ENCODE peak calls at places on chromosomes 1 and 21, in four cellular contexts. O is thyroid gland, Q is gastrocnemius medialis, P is IMR-90. K is an unnamed sample.
A peak's percentile ranks its signal among the peaks of the same experiment; 100 is the strongest.

GRCh38 chr1:54327386-54328116 is 78.6 kb downstream of the SSBP3 start:
- DNase-seq in Q (no peak), P (peak; percentile 63), O (no peak), K (no peak)

GRCh38 chr1:162070094-162070748 is 730 bp downstream of the NOS1AP start:
- DNase-seq in Q (no peak), P (no peak), O (peak; percentile 37), K (peak; percentile 40)

GRCh38 chr1:243233908-243234307 is 21.2 kb downstream of the CEP170 start:
- DNase-seq in P (peak; percentile 94), Q (no peak), O (no peak), K (no peak)

GRCh38 chr1:151606384-151606783 is 5.5 kb upstream of the SNX27 start:
- DNase-seq in O (no peak), Q (no peak), P (peak; percentile 48), K (no peak)

GRCh38 chr1:41268154-41268770 is 26.2 kb upstream of the SCMH1 start:
- DNase-seq in Q (peak; percentile 45), O (peak; percentile 85), P (peak; percentile 69), K (peak; percentile 70)

GRCh38 chr1:198935371-198935921 is 296.6 kb downstream of the PTPRC start:
- DNase-seq in P (peak; percentile 98), Q (peak; percentile 19), O (peak; percentile 55), K (peak; percentile 14)

GRCh38 chr1:19311503-19311930 is 427 bp downstream of the AKR7A2 start:
- DNase-seq in Q (no peak), O (no peak), P (no peak), K (no peak)

GRCh38 chr21:43648171-43648570 is 11.1 kb downstream of the HSF2BP start:
- DNase-seq in P (no peak), O (no peak), Q (no peak), K (no peak)

GRCh38 chr1:21801100-21801499 is 11.0 kb upstream of the LDLRAD2 start:
- DNase-seq in O (no peak), P (peak; percentile 71), Q (no peak), K (no peak)

GRCh38 chr1:4101434-4102150 is 201.5 kb upstream of the C1orf174 start:
- DNase-seq in Q (no peak), P (no peak), O (no peak), K (no peak)

GRCh38 chr1:166330096-166330495 is 163.3 kb upstream of the FAM78B start:
- DNase-seq in P (no peak), Q (no peak), O (no peak), K (no peak)

GRCh38 chr1:78491311-78492071 is 717 bp downstream of the PTGFR start:
- DNase-seq in O (peak; percentile 21), Q (no peak), P (peak; percentile 61), K (no peak)

GRCh38 chr1:89633745-89634625 is 1.1 kb downstream of the LRRC8C start:
- DNase-seq in Q (no peak), O (no peak), P (peak; percentile 48), K (no peak)

GRCh38 chr1:17507916-17508315 is 31.6 kb upstream of the ARHGEF10L start:
- DNase-seq in P (no peak), Q (no peak), O (no peak), K (no peak)

GRCh38 chr1:155007253-155007828 is 4.7 kb downstream of the ZBTB7B start:
- DNase-seq in O (peak; percentile 88), P (no peak), Q (no peak), K (peak; percentile 69)

GRCh38 chr1:183243190-183244065 is 57.4 kb downstream of the LAMC2 start:
- DNase-seq in O (no peak), Q (peak; percentile 62), P (no peak), K (no peak)

GRCh38 chr1:175267716-175268416 is 75.3 kb upstream of the KIAA0040 start:
- DNase-seq in O (peak; percentile 22), Q (peak; percentile 63), P (no peak), K (no peak)

GRCh38 chr1:167618789-167619188 is 11.2 kb upstream of the RCSD1 start:
- DNase-seq in O (no peak), Q (no peak), P (no peak), K (no peak)

GRCh38 chr21:44919111-44919912 is 1.4 kb downstream of the ITGB2 start:
- DNase-seq in P (no peak), O (no peak), Q (no peak), K (no peak)

GRCh38 chr1:234779160-234779538 is 169.2 kb upstream of the IRF2BP2 start:
- DNase-seq in P (no peak), O (no peak), Q (no peak), K (no peak)

GRCh38 chr1:62318756-62319544 is at the start of gene KANK4:
- DNase-seq in O (no peak), Q (no peak), P (no peak), K (no peak)

GRCh38 chr1:111895456-111895855 is 94.0 kb downstream of the KCND3 start:
- DNase-seq in Q (no peak), O (no peak), P (peak; percentile 3), K (no peak)

GRCh38 chr1:227779021-227779441 is 36.4 kb upstream of the PRSS38 start:
- DNase-seq in P (no peak), Q (no peak), O (no peak), K (no peak)

GRCh38 chr1:243496173-243496553 is 240.3 kb downstream of the SDCCAG8 start:
- DNase-seq in Q (no peak), O (no peak), P (no peak), K (no peak)

GRCh38 chr1:20187103-20187812 is 940 bp upstream of the PLA2G2C start:
- DNase-seq in P (no peak), O (peak; percentile 95), Q (no peak), K (peak; percentile 62)

GRCh38 chr1:79692519-79692918 is 686.0 kb upstream of the ADGRL4 start:
- DNase-seq in Q (no peak), O (no peak), P (no peak), K (no peak)

GRCh38 chr21:36509966-36510742 is 30.2 kb upstream of the CLDN14 start:
- DNase-seq in Q (no peak), O (peak; percentile 95), P (no peak), K (peak; percentile 91)

GRCh38 chr1:22522221-22522743 is 41.0 kb upstream of the EPHA8 start:
- DNase-seq in P (no peak), Q (no peak), O (no peak), K (no peak)

GRCh38 chr1:38266197-38266520 is 219.6 kb upstream of the POU3F1 start:
- DNase-seq in O (no peak), Q (no peak), P (no peak), K (no peak)

GRCh38 chr1:38270241-38270871 is 223.8 kb upstream of the POU3F1 start:
- DNase-seq in O (no peak), P (no peak), Q (no peak), K (no peak)

GRCh38 chr1:38265293-38266196 is 219.0 kb upstream of the POU3F1 start:
- DNase-seq in Q (no peak), O (no peak), P (no peak), K (no peak)

GRCh38 chr1:38267037-38268036 is 220.7 kb upstream of the POU3F1 start:
- DNase-seq in Q (no peak), P (no peak), O (no peak), K (no peak)

DNA sequence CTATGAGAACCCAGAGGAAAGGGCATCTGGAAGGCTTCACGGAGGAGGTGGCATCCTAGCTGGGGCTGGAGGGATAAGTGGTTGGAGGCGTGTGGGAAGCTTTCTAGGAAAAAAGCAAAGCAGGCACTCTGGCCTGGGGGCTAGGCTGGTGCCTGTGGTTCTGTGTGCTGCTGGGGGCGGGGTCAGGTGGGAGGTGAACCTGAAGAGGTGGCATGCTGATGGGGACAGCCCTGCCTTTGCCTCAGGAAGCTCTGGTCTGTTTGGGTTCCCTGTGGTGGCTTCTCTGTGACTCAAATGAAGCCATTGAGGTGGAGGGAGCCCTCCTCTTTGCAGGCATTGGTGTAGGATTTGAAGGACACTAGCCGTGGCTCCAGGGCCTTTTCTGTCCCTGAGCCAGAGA is 221.6 kb upstream of the POU3F1 start:
- DNase-seq in O (no peak), Q (no peak), P (no peak), K (no peak)
- TF ChIP-seq POLR2A in O (no peak), Q (no peak), P (no peak), K (no peak)

DNA sequence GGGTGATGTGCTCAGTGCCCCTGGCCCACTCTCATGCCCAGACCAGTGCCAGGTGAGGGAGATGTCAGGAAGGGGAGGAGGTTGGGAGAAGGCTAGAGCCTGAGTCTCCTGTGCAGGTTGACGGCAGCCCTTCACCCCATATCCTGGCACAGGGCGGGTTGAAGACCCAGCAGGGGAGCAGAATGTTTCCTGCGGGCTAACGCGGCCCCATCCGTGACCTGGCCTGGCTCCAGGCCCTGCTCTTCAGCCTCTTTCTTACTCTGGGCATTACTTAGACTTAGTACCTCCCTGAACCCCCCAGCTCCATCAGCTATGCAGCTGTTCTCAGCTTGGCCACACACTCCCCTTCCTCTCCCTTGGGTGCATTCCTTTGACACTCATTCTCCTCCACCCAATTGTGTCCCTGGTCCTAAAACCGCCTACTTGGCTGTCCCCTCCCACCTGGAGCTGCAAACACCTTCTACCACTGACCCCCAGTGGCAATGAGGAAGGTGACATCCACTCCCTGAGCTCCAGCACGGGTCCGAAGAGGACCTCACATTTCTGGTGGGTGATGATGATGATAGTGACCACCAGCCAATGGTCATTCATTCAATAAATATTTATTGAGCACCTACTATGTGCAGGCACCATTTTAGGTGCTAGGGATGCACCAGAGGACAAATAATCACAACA is 179.0 kb downstream of the PTPRU start:
- DNase-seq in O (no peak), P (no peak), Q (no peak), K (no peak)
- TF ChIP-seq CTCF in O (no peak), P (no peak), Q (no peak), K (no peak)

GRCh38 chr1:223715710-223716103 is 3.4 kb downstream of the CAPN2 start:
- DNase-seq in O (no peak), Q (no peak), P (no peak), K (no peak)
- H3K4me3 ChIP-seq in O (no peak overlapping the region), Q (no peak overlapping the region), P (peak overlapping the region; percentile 9), K (no peak overlapping the region)

GRCh38 chr1:147083919-147084272 is 88.4 kb downstream of the PRKAB2 start:
- DNase-seq in Q (no peak), P (no peak), O (no peak), K (no peak)

GRCh38 chr1:147086129-147086528 is 86.1 kb downstream of the PRKAB2 start:
- DNase-seq in Q (no peak), P (no peak), O (no peak), K (no peak)

GRCh38 chr1:147080013-147080661 is 92.1 kb downstream of the PRKAB2 start:
- DNase-seq in O (no peak), Q (no peak), P (no peak), K (no peak)

GRCh38 chr1:147080671-147081394 is 91.4 kb downstream of the PRKAB2 start:
- DNase-seq in O (no peak), Q (no peak), P (no peak), K (no peak)

GRCh38 chr1:147084273-147085096 is 87.8 kb downstream of the PRKAB2 start:
- DNase-seq in O (peak; percentile 54), Q (peak; percentile 25), P (peak; percentile 85), K (peak; percentile 35)
- TF ChIP-seq POLR2A in O (no peak), Q (no peak), P (peak; percentile 99), K (peak; percentile 25)

DNA sequence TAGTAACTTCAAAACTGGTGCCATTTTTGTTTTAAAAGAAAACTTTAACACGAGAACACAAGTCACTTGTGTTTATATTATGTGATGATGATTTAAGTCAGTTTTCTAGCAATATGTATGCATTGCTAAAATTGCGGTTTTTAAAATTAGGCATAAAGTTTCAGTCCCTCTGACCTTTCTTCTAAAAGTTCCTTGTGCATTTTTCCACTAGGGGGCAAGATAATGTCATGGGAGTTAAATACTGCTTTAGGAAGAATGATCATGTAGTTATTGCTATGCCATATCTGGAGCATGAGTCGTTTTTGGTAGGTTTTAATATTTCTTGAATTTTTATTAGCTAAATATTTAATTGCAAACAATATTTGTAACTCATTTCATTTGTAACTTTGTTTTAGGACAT is 10.7 kb downstream of the CDC7 start:
- DNase-seq in P (peak; percentile 68), Q (no peak), O (no peak), K (no peak)
- TF ChIP-seq CTCF in P (peak; percentile 68), Q (peak; percentile 61), O (peak; percentile 68), K (peak; percentile 75)

K was measured in prostate gland.